ENCODE peak calls at places on chromosomes 3 and 15, in eight cellular contexts. T is kidney; L is CD4-positive, CD25-positive, alpha-beta regulatory T cell; D is T1000; N is Caki2; O is tibial artery; Y is activated CD4-positive, alpha-beta T cell treated with anti-CD3 and anti-CD28 coated beads, Interleukin-2, amount 50 U/mL, for 24 hours; C is posterior vena cava. G is an unnamed sample.

GRCh38 chr15:48798319-48798718 is 12.6 kb downstream of the CEP152 start:
- DNase-seq in N (no peak), O (no peak), Y (no peak), T (no peak), D (no peak), L (no peak), C (no peak), G (no peak)

GRCh38 chr15:92906563-92907081 is 6.5 kb downstream of the CHD2 start:
- DNase-seq in L (no peak), N (peak), O (no peak), T (no peak), Y (no peak), D (no peak), C (no peak), G (no peak)

GRCh38 chr15:47337106-47337505 is 380.2 kb upstream of the SEMA6D start:
- DNase-seq in L (no peak), T (no peak), O (no peak), N (no peak), Y (no peak), C (no peak), D (no peak), G (no peak)

GRCh38 chr3:169923831-169924230 is 12.5 kb downstream of the SAMD7 start:
- DNase-seq in N (no peak), L (no peak), C (no peak), O (no peak), Y (no peak), D (no peak), T (no peak), G (no peak)

GRCh38 chr15:95024388-95024787 is 793.0 kb downstream of the MCTP2 start:
- DNase-seq in N (peak), Y (no peak), L (no peak), T (no peak), D (no peak), C (no peak), O (no peak), G (no peak)

GRCh38 chr3:151091685-151092352 is 6.4 kb downstream of the MED12L start:
- DNase-seq in L (no peak), T (no peak), C (no peak), N (no peak), Y (no peak), D (no peak), O (no peak), G (no peak)

GRCh38 chr3:87088984-87089841 is 98.3 kb upstream of the VGLL3 start:
- DNase-seq in Y (no peak), C (peak), O (peak), L (no peak), D (no peak), T (peak), N (peak), G (peak)

GRCh38 chr3:149448331-149448831 is 26.1 kb upstream of the TM4SF4 start:
- DNase-seq in C (no peak), D (no peak), N (peak), T (no peak), O (no peak), L (no peak), Y (no peak), G (no peak)

GRCh38 chr3:114886945-114887344 is 260.1 kb downstream of the ZBTB20 start:
- DNase-seq in N (no peak), O (no peak), L (no peak), Y (no peak), C (no peak), T (no peak), D (no peak), G (no peak)

GRCh38 chr3:125117631-125118191 is 61.9 kb upstream of the HEG1 start:
- DNase-seq in C (no peak), T (no peak), N (no peak), Y (no peak), L (no peak), D (no peak), O (no peak), G (no peak)

GRCh38 chr3:2166552-2166951 is 67.9 kb downstream of the CNTN4 start:
- DNase-seq in D (no peak), L (no peak), Y (no peak), C (no peak), T (no peak), N (no peak), O (no peak), G (no peak)

GRCh38 chr15:83904107-83904720 is 250.3 kb downstream of the ADAMTSL3 start:
- DNase-seq in T (no peak), L (no peak), O (no peak), Y (no peak), C (no peak), D (no peak), N (peak), G (no peak)

GRCh38 chr3:18369561-18370185 is 55.5 kb downstream of the SATB1 start:
- DNase-seq in D (no peak), N (no peak), O (no peak), C (no peak), Y (no peak), L (no peak), T (no peak), G (no peak)

GRCh38 chr3:49032646-49033304 is 3.6 kb upstream of the IMPDH2 start:
- DNase-seq in N (no peak), C (no peak), L (no peak), O (no peak), D (no peak), Y (no peak), T (no peak), G (no peak)

G was measured in dorsolateral prefrontal cortex.